ENCODE peak calls at places on chromosomes 4 and X, in eight cellular contexts. One of them, this sample, is unnamed.

GRCh38 chr4:148112231-148112982 is 329.8 kb downstream of the NR3C2 start:
- DNase-seq in GM04504: no peak
- DNase-seq in kidney: no peak
- DNase-seq in MV-4-11: peak
- DNase-seq in Daoy: peak
- DNase-seq in iris pigment epithelial cell: peak
- DNase-seq in MCF 10A: peak
- DNase-seq in HT1080: peak
- DNase-seq in this sample: peak

GRCh38 chr4:26127851-26128337 is 192.9 kb upstream of the RBPJ start:
- DNase-seq in Daoy: no peak
- DNase-seq in kidney: no peak
- DNase-seq in HT1080: no peak
- DNase-seq in iris pigment epithelial cell: no peak
- DNase-seq in MCF 10A: peak
- DNase-seq in MV-4-11: no peak
- DNase-seq in GM04504: no peak
- DNase-seq in this sample: no peak

GRCh38 chrX:42976729-42977366 is 198.9 kb upstream of the PPP1R2C start:
- DNase-seq in MV-4-11: peak
- DNase-seq in MCF 10A: peak
- DNase-seq in GM04504: no peak
- DNase-seq in iris pigment epithelial cell: peak
- DNase-seq in HT1080: no peak
- DNase-seq in Daoy: no peak
- DNase-seq in kidney: no peak
- DNase-seq in this sample: peak

GRCh38 chrX:11555759-11556158 is 110.0 kb downstream of the ARHGAP6 start:
- DNase-seq in kidney: no peak
- DNase-seq in MCF 10A: no peak
- DNase-seq in Daoy: peak
- DNase-seq in GM04504: no peak
- DNase-seq in iris pigment epithelial cell: peak
- DNase-seq in HT1080: peak
- DNase-seq in MV-4-11: no peak
- DNase-seq in this sample: peak

GRCh38 chr4:105895609-105896460 is 564 bp downstream of the NPNT start:
- DNase-seq in GM04504: no peak
- DNase-seq in iris pigment epithelial cell: peak
- DNase-seq in HT1080: no peak
- DNase-seq in kidney: peak
- DNase-seq in MCF 10A: no peak
- DNase-seq in MV-4-11: no peak
- DNase-seq in Daoy: peak
- DNase-seq in this sample: no peak

GRCh38 chr4:27056281-27056680 is 195.6 kb downstream of the STIM2 start:
- DNase-seq in HT1080: no peak
- DNase-seq in MV-4-11: no peak
- DNase-seq in GM04504: no peak
- DNase-seq in Daoy: peak
- DNase-seq in MCF 10A: no peak
- DNase-seq in kidney: no peak
- DNase-seq in iris pigment epithelial cell: no peak
- DNase-seq in this sample: no peak

GRCh38 chrX:116596010-116596409 is 133.2 kb upstream of the CT83 start:
- DNase-seq in GM04504: no peak
- DNase-seq in kidney: no peak
- DNase-seq in MV-4-11: no peak
- DNase-seq in Daoy: no peak
- DNase-seq in MCF 10A: no peak
- DNase-seq in HT1080: no peak
- DNase-seq in iris pigment epithelial cell: no peak
- DNase-seq in this sample: no peak

GRCh38 chr4:23135792-23136645 is 443.3 kb downstream of the GBA3 start:
- DNase-seq in Daoy: peak
- DNase-seq in GM04504: no peak
- DNase-seq in MV-4-11: peak
- DNase-seq in kidney: no peak
- DNase-seq in iris pigment epithelial cell: peak
- DNase-seq in HT1080: no peak
- DNase-seq in MCF 10A: peak
- DNase-seq in this sample: peak

GRCh38 chr4:149605601-149606378 is 209.9 kb downstream of the IQCM start:
- DNase-seq in iris pigment epithelial cell: peak
- DNase-seq in MCF 10A: peak
- DNase-seq in kidney: no peak
- DNase-seq in Daoy: no peak
- DNase-seq in GM04504: peak
- DNase-seq in HT1080: peak
- DNase-seq in MV-4-11: peak
- DNase-seq in this sample: peak

GRCh38 chrX:1593286-1594271 is 2.2 kb downstream of the AKAP17A start:
- DNase-seq in MCF 10A: no peak
- DNase-seq in GM04504: no peak
- DNase-seq in HT1080: no peak
- DNase-seq in iris pigment epithelial cell: no peak
- DNase-seq in MV-4-11: no peak
- DNase-seq in Daoy: no peak
- DNase-seq in kidney: no peak
- DNase-seq in this sample: no peak

GRCh38 chrX:153634832-153635231 is 12.2 kb upstream of the DUSP9 start:
- DNase-seq in MCF 10A: no peak
- DNase-seq in kidney: peak
- DNase-seq in iris pigment epithelial cell: no peak
- DNase-seq in HT1080: no peak
- DNase-seq in GM04504: no peak
- DNase-seq in MV-4-11: no peak
- DNase-seq in Daoy: no peak
- DNase-seq in this sample: no peak

GRCh38 chr4:73348185-73348584 is 55.9 kb upstream of the ALB start:
- DNase-seq in kidney: no peak
- DNase-seq in Daoy: no peak
- DNase-seq in iris pigment epithelial cell: no peak
- DNase-seq in HT1080: no peak
- DNase-seq in MCF 10A: no peak
- DNase-seq in MV-4-11: no peak
- DNase-seq in GM04504: no peak
- DNase-seq in this sample: no peak

GRCh38 chr4:160318567-160319220 is 1215.8 kb downstream of the RAPGEF2 start:
- DNase-seq in Daoy: peak
- DNase-seq in HT1080: no peak
- DNase-seq in GM04504: no peak
- DNase-seq in MV-4-11: no peak
- DNase-seq in kidney: no peak
- DNase-seq in MCF 10A: peak
- DNase-seq in iris pigment epithelial cell: peak
- DNase-seq in this sample: no peak

GRCh38 chr4:152304220-152304619 is 231.7 kb downstream of the FBXW7 start:
- DNase-seq in Daoy: peak
- DNase-seq in HT1080: peak
- DNase-seq in kidney: no peak
- DNase-seq in GM04504: no peak
- DNase-seq in MCF 10A: no peak
- DNase-seq in MV-4-11: peak
- DNase-seq in iris pigment epithelial cell: no peak
- DNase-seq in this sample: no peak

GRCh38 chrX:115571712-115572111 is 10.7 kb downstream of the PLS3 start:
- DNase-seq in Daoy: no peak
- DNase-seq in kidney: no peak
- DNase-seq in GM04504: no peak
- DNase-seq in HT1080: peak
- DNase-seq in MCF 10A: no peak
- DNase-seq in iris pigment epithelial cell: no peak
- DNase-seq in MV-4-11: no peak
- DNase-seq in this sample: no peak

This sample was measured in amniotic epithelial cell.